ENCODE peak calls at places on chromosome 6, in seven cellular contexts. One of them, this sample, is unnamed.

GRCh38 chr6:146864885-146865284 is 266.1 kb downstream of the ADGB start:
- DNase-seq in astrocyte: no peak
- DNase-seq in AG04450: no peak
- DNase-seq in cardiac fibroblast: no peak
- DNase-seq in left ventricle myocardium inferior: no peak
- DNase-seq in coronary artery: no peak
- DNase-seq in Caco-2: no peak
- DNase-seq in this sample: no peak

GRCh38 chr6:128327890-128328289 is 192.5 kb downstream of the PTPRK start:
- DNase-seq in left ventricle myocardium inferior: no peak
- DNase-seq in astrocyte: no peak
- DNase-seq in AG04450: no peak
- DNase-seq in Caco-2: peak
- DNase-seq in cardiac fibroblast: peak
- DNase-seq in coronary artery: no peak
- DNase-seq in this sample: peak

GRCh38 chr6:107713214-107713962 is 110.7 kb downstream of the SCML4 start:
- DNase-seq in AG04450: no peak
- DNase-seq in astrocyte: no peak
- DNase-seq in Caco-2: no peak
- DNase-seq in cardiac fibroblast: peak
- DNase-seq in left ventricle myocardium inferior: no peak
- DNase-seq in coronary artery: no peak
- DNase-seq in this sample: no peak

GRCh38 chr6:27591660-27592059 is 118.8 kb upstream of the ZNF184 start:
- DNase-seq in cardiac fibroblast: peak
- DNase-seq in coronary artery: no peak
- DNase-seq in AG04450: no peak
- DNase-seq in Caco-2: peak
- DNase-seq in astrocyte: peak
- DNase-seq in left ventricle myocardium inferior: no peak
- DNase-seq in this sample: peak

GRCh38 chr6:71446084-71446869 is 157.7 kb downstream of the OGFRL1 start:
- DNase-seq in cardiac fibroblast: peak
- DNase-seq in AG04450: no peak
- DNase-seq in Caco-2: no peak
- DNase-seq in coronary artery: no peak
- DNase-seq in left ventricle myocardium inferior: no peak
- DNase-seq in astrocyte: no peak
- DNase-seq in this sample: no peak

GRCh38 chr6:4521070-4521469 is 255.1 kb upstream of the CDYL start:
- DNase-seq in cardiac fibroblast: no peak
- DNase-seq in Caco-2: no peak
- DNase-seq in left ventricle myocardium inferior: no peak
- DNase-seq in coronary artery: no peak
- DNase-seq in astrocyte: no peak
- DNase-seq in AG04450: no peak
- DNase-seq in this sample: no peak

GRCh38 chr6:9516207-9516606 is 898.7 kb downstream of the TFAP2A start:
- DNase-seq in cardiac fibroblast: peak
- DNase-seq in astrocyte: peak
- DNase-seq in Caco-2: peak
- DNase-seq in coronary artery: no peak
- DNase-seq in AG04450: peak
- DNase-seq in left ventricle myocardium inferior: no peak
- DNase-seq in this sample: peak

GRCh38 chr6:164721460-164721859 is 587.9 kb downstream of the C6orf118 start:
- DNase-seq in left ventricle myocardium inferior: no peak
- DNase-seq in Caco-2: no peak
- DNase-seq in AG04450: no peak
- DNase-seq in cardiac fibroblast: no peak
- DNase-seq in astrocyte: no peak
- DNase-seq in coronary artery: no peak
- DNase-seq in this sample: no peak

GRCh38 chr6:13767121-13767794 is 47.1 kb downstream of the MCUR1 start:
- DNase-seq in cardiac fibroblast: peak
- DNase-seq in coronary artery: peak
- DNase-seq in AG04450: no peak
- DNase-seq in Caco-2: no peak
- DNase-seq in astrocyte: peak
- DNase-seq in left ventricle myocardium inferior: peak
- DNase-seq in this sample: no peak

GRCh38 chr6:436308-437041 is 44.9 kb downstream of the IRF4 start:
- DNase-seq in coronary artery: no peak
- DNase-seq in AG04450: peak
- DNase-seq in cardiac fibroblast: peak
- DNase-seq in left ventricle myocardium inferior: no peak
- DNase-seq in astrocyte: peak
- DNase-seq in Caco-2: no peak
- DNase-seq in this sample: no peak

GRCh38 chr6:133340557-133340956 is 99.4 kb downstream of the EYA4 start:
- DNase-seq in astrocyte: peak
- DNase-seq in Caco-2: no peak
- DNase-seq in cardiac fibroblast: peak
- DNase-seq in left ventricle myocardium inferior: no peak
- DNase-seq in AG04450: no peak
- DNase-seq in coronary artery: no peak
- DNase-seq in this sample: peak

GRCh38 chr6:54646551-54647300 is 199.8 kb upstream of the FAM83B start:
- DNase-seq in astrocyte: peak
- DNase-seq in left ventricle myocardium inferior: no peak
- DNase-seq in AG04450: no peak
- DNase-seq in cardiac fibroblast: peak
- DNase-seq in coronary artery: no peak
- DNase-seq in Caco-2: no peak
- DNase-seq in this sample: no peak

GRCh38 chr6:138971601-138972000 is 16.5 kb downstream of the REPS1 start:
- DNase-seq in AG04450: no peak
- DNase-seq in cardiac fibroblast: peak
- DNase-seq in astrocyte: peak
- DNase-seq in Caco-2: no peak
- DNase-seq in coronary artery: no peak
- DNase-seq in left ventricle myocardium inferior: no peak
- DNase-seq in this sample: no peak

GRCh38 chr6:109944448-109944847 is 33.7 kb upstream of the GPR6 start:
- DNase-seq in cardiac fibroblast: no peak
- DNase-seq in AG04450: no peak
- DNase-seq in coronary artery: no peak
- DNase-seq in astrocyte: no peak
- DNase-seq in left ventricle myocardium inferior: no peak
- DNase-seq in Caco-2: no peak
- DNase-seq in this sample: peak

DNA sequence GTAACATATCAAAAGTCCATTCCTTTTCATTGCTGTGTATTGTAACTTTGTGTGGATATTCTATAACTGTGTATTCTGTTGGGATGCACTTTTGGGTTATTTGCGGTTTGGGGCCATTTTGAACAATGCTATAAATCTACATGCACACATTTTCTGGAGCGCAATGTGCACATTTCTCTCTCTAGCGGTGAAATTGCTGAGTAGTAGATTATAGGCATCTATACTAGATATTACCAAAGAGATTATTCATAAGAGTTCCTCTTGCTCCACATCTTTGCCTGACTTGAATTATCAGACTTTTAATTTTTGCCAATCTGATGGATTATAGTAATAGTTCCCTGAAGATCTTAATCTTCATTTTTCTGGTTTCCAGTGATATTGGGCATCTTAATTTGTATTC is 18.3 kb upstream of the FRK start:
- DNase-seq in AG04450: no peak
- DNase-seq in left ventricle myocardium inferior: no peak
- DNase-seq in astrocyte: no peak
- DNase-seq in cardiac fibroblast: no peak
- DNase-seq in coronary artery: no peak
- DNase-seq in Caco-2: no peak
- DNase-seq in this sample: no peak
- H3K4me3 ChIP-seq in AG04450: no peak
- H3K4me3 ChIP-seq in left ventricle myocardium inferior: no peak
- H3K4me3 ChIP-seq in astrocyte: no peak
- H3K4me3 ChIP-seq in cardiac fibroblast: no peak
- H3K4me3 ChIP-seq in coronary artery: no peak
- H3K4me3 ChIP-seq in Caco-2: no peak
- H3K4me3 ChIP-seq in this sample: no peak

GRCh38 chr6:136812174-136812573 is 10.2 kb upstream of the PEX7 start:
- DNase-seq in coronary artery: no peak
- DNase-seq in astrocyte: peak
- DNase-seq in left ventricle myocardium inferior: no peak
- DNase-seq in AG04450: no peak
- DNase-seq in Caco-2: no peak
- DNase-seq in cardiac fibroblast: no peak
- DNase-seq in this sample: no peak

GRCh38 chr6:136803589-136803988 is 11.3 kb upstream of the MAP3K5 start:
- DNase-seq in left ventricle myocardium inferior: no peak
- DNase-seq in cardiac fibroblast: no peak
- DNase-seq in Caco-2: no peak
- DNase-seq in astrocyte: no peak
- DNase-seq in coronary artery: no peak
- DNase-seq in AG04450: no peak
- DNase-seq in this sample: no peak

GRCh38 chr6:136811261-136811660 is 11.1 kb upstream of the PEX7 start:
- DNase-seq in astrocyte: peak
- DNase-seq in AG04450: no peak
- DNase-seq in left ventricle myocardium inferior: no peak
- DNase-seq in cardiac fibroblast: peak
- DNase-seq in coronary artery: no peak
- DNase-seq in Caco-2: no peak
- DNase-seq in this sample: no peak

GRCh38 chr6:136809461-136809860 is 12.9 kb upstream of the PEX7 start:
- DNase-seq in astrocyte: no peak
- DNase-seq in coronary artery: no peak
- DNase-seq in cardiac fibroblast: no peak
- DNase-seq in Caco-2: no peak
- DNase-seq in AG04450: no peak
- DNase-seq in left ventricle myocardium inferior: no peak
- DNase-seq in this sample: no peak
- H3K4me3 ChIP-seq in astrocyte: no peak
- H3K4me3 ChIP-seq in coronary artery: no peak
- H3K4me3 ChIP-seq in cardiac fibroblast: no peak
- H3K4me3 ChIP-seq in Caco-2: no peak
- H3K4me3 ChIP-seq in AG04450: no peak
- H3K4me3 ChIP-seq in left ventricle myocardium inferior: no peak
- H3K4me3 ChIP-seq in this sample: no peak

DNA sequence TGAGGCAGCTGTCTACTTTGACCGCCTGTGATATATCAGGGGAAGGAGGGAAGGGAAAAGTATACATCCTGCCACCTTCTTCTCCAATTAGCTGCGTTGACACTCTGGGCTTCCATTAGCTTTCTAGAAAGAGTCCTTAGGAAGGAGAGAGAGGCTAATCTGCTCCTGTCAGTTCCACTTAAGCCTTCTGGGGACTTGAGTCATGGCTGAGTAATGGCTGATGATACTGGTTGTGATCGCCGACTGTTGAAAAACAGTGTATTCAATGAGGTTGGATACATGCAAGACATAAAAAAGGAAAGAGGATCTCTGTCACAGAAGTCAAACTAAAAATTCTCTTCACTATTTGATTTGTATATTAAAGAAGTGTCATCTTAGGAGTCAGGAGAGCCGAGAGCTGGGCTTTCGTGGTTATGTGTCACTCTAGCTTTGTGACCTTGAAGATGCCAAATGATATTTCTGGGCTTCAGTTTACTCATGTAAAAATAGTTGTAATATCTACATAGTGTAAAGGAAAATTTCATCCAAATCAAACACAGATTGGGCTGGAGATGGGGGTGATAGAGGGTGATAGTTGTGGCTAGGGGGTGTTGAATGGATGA is 189.0 kb downstream of the UST start:
- DNase-seq in left ventricle myocardium inferior: no peak
- DNase-seq in AG04450: no peak
- DNase-seq in Caco-2: no peak
- DNase-seq in cardiac fibroblast: peak
- DNase-seq in astrocyte: peak
- DNase-seq in coronary artery: no peak
- DNase-seq in this sample: peak
- H3K4me3 ChIP-seq in left ventricle myocardium inferior: no peak
- H3K4me3 ChIP-seq in AG04450: no peak
- H3K4me3 ChIP-seq in Caco-2: no peak
- H3K4me3 ChIP-seq in cardiac fibroblast: no peak
- H3K4me3 ChIP-seq in astrocyte: no peak
- H3K4me3 ChIP-seq in coronary artery: no peak
- H3K4me3 ChIP-seq in this sample: no peak

GRCh38 chr6:106089981-106090380 is 3.8 kb downstream of the PRDM1 start:
- DNase-seq in astrocyte: no peak
- DNase-seq in Caco-2: no peak
- DNase-seq in cardiac fibroblast: peak
- DNase-seq in AG04450: no peak
- DNase-seq in left ventricle myocardium inferior: no peak
- DNase-seq in coronary artery: no peak
- DNase-seq in this sample: no peak
- H3K4me3 ChIP-seq in astrocyte: peak
- H3K4me3 ChIP-seq in Caco-2: no peak
- H3K4me3 ChIP-seq in cardiac fibroblast: peak
- H3K4me3 ChIP-seq in AG04450: peak
- H3K4me3 ChIP-seq in left ventricle myocardium inferior: peak
- H3K4me3 ChIP-seq in coronary artery: no peak
- H3K4me3 ChIP-seq in this sample: no peak

GRCh38 chr6:32947552-32948465 is 5.1 kb downstream of the HLA-DMA start:
- DNase-seq in cardiac fibroblast: peak
- DNase-seq in coronary artery: no peak
- DNase-seq in left ventricle myocardium inferior: no peak
- DNase-seq in astrocyte: no peak
- DNase-seq in AG04450: no peak
- DNase-seq in Caco-2: peak
- DNase-seq in this sample: peak

GRCh38 chr6:32949113-32949512 is 3.8 kb downstream of the HLA-DMA start:
- DNase-seq in AG04450: no peak
- DNase-seq in Caco-2: no peak
- DNase-seq in cardiac fibroblast: no peak
- DNase-seq in coronary artery: no peak
- DNase-seq in astrocyte: no peak
- DNase-seq in left ventricle myocardium inferior: no peak
- DNase-seq in this sample: no peak

GRCh38 chr6:32950449-32950848 is 2.4 kb downstream of the HLA-DMA start:
- DNase-seq in coronary artery: no peak
- DNase-seq in cardiac fibroblast: no peak
- DNase-seq in AG04450: no peak
- DNase-seq in Caco-2: no peak
- DNase-seq in astrocyte: no peak
- DNase-seq in left ventricle myocardium inferior: no peak
- DNase-seq in this sample: no peak

GRCh38 chr6:32952817-32953739 is at the start of gene HLA-DMA:
- DNase-seq in AG04450: peak
- DNase-seq in left ventricle myocardium inferior: peak
- DNase-seq in coronary artery: peak
- DNase-seq in cardiac fibroblast: peak
- DNase-seq in astrocyte: peak
- DNase-seq in Caco-2: peak
- DNase-seq in this sample: peak

DNA sequence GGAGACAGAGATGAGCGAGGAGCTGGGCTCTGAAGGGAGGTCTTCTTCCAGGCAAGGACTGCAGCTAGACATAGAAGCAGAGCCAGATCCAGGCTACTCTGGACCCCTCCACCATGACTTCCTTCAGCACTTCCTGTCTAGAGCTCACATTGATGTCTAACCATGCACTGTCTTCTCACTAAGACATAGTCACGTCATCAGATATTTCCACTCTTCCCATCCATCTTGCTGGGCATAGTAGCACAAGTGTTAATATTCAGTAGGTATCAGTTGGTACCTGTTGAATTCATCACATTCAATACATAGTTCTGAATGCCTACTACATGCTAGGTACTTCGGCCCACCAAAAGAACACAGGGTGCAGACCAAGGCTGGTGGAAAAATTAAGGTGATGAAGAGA is 2.9 kb downstream of the HLA-DMA start:
- DNase-seq in coronary artery: no peak
- DNase-seq in Caco-2: no peak
- DNase-seq in AG04450: no peak
- DNase-seq in astrocyte: no peak
- DNase-seq in left ventricle myocardium inferior: no peak
- DNase-seq in cardiac fibroblast: no peak
- DNase-seq in this sample: no peak
- H3K4me3 ChIP-seq in coronary artery: no peak
- H3K4me3 ChIP-seq in Caco-2: no peak
- H3K4me3 ChIP-seq in AG04450: no peak
- H3K4me3 ChIP-seq in astrocyte: no peak
- H3K4me3 ChIP-seq in left ventricle myocardium inferior: no peak
- H3K4me3 ChIP-seq in cardiac fibroblast: no peak
- H3K4me3 ChIP-seq in this sample: no peak

This sample was measured in bronchial epithelial cell.